ENCODE peak calls at places on chromosomes 5 and 9, in nine cellular contexts. N is endothelial cell; W is IMR-90; P is stimulated activated CD4-positive, alpha-beta T cell treated with anti-CD3 and anti-CD28 coated beads, Interleukin-15, amount 100 ng/mL, for 1 hour; M is NB4; Q is Panc1; L is neural progenitor cell; R is dorsolateral prefrontal cortex; D is bronchial epithelial cell. B is an unnamed sample.

GRCh38 chr5:51194626-51195025 is 188.6 kb upstream of the ISL1 start:
- DNase-seq in N (no peak), W (no peak), P (no peak), M (no peak), Q (no peak), L (no peak), R (no peak), D (no peak), B (no peak)

GRCh38 chr9:87810008-87810407 is 72.7 kb upstream of the SPATA31E1 start:
- DNase-seq in N (no peak), W (no peak), P (no peak), M (no peak), Q (no peak), L (no peak), R (no peak), D (no peak), B (no peak)

GRCh38 chr5:31062878-31063277 is 130.6 kb upstream of the CDH6 start:
- DNase-seq in N (no peak), W (no peak), P (no peak), M (no peak), Q (no peak), L (peak), R (no peak), D (no peak), B (no peak)

GRCh38 chr5:117829646-117830045 is 1158.7 kb downstream of the DTWD2 start:
- DNase-seq in N (no peak), W (no peak), P (no peak), M (no peak), Q (no peak), L (peak), R (no peak), D (no peak), B (no peak)

GRCh38 chr9:91202757-91203283 is 158.9 kb downstream of the AUH start:
- DNase-seq in N (no peak), W (no peak), P (no peak), M (no peak), Q (no peak), L (no peak), R (no peak), D (no peak), B (no peak)

GRCh38 chr9:134670851-134671281 is 29.3 kb downstream of the COL5A1 start:
- DNase-seq in N (no peak), W (no peak), P (no peak), M (no peak), Q (no peak), L (no peak), R (peak), D (no peak), B (no peak)

GRCh38 chr9:127867356-127868277 is 9.9 kb downstream of the AK1 start:
- DNase-seq in N (peak), W (no peak), P (no peak), M (no peak), Q (no peak), L (peak), R (no peak), D (no peak), B (no peak)

GRCh38 chr5:6490693-6491092 is 42.0 kb downstream of the UBE2QL1 start:
- DNase-seq in N (no peak), W (no peak), P (no peak), M (no peak), Q (no peak), L (no peak), R (no peak), D (no peak), B (no peak)

GRCh38 chr5:51345106-51345505 is 38.1 kb upstream of the ISL1 start:
- DNase-seq in N (no peak), W (no peak), P (no peak), M (no peak), Q (no peak), L (no peak), R (no peak), D (peak), B (no peak)

GRCh38 chr5:92944903-92945629 is 636.0 kb downstream of the NR2F1-AS1 start:
- DNase-seq in N (no peak), W (peak), P (no peak), M (no peak), Q (no peak), L (peak), R (no peak), D (peak), B (no peak)

GRCh38 chr9:127142291-127142690 is 19.9 kb upstream of the ANGPTL2 start:
- DNase-seq in N (no peak), W (no peak), P (no peak), M (no peak), Q (no peak), L (no peak), R (no peak), D (no peak), B (no peak)

GRCh38 chr9:14652729-14653377 is 40.4 kb downstream of the ZDHHC21 start:
- DNase-seq in N (no peak), W (peak), P (no peak), M (peak), Q (no peak), L (peak), R (no peak), D (peak), B (no peak)

GRCh38 chr5:178612299-178612698 is 14.6 kb downstream of the CLK4 start:
- DNase-seq in N (no peak), W (no peak), P (no peak), M (no peak), Q (no peak), L (no peak), R (no peak), D (no peak), B (no peak)

GRCh38 chr9:85290019-85290418 is 451.7 kb downstream of the AGTPBP1 start:
- DNase-seq in N (no peak), W (no peak), P (no peak), M (peak), Q (no peak), L (no peak), R (no peak), D (no peak), B (no peak)

GRCh38 chr9:91914404-91914803 is 35.6 kb downstream of the ROR2 start:
- DNase-seq in N (no peak), W (no peak), P (no peak), M (peak), Q (no peak), L (no peak), R (no peak), D (no peak), B (no peak)

GRCh38 chr9:130421802-130422276 is 22.9 kb upstream of the ASS1 start:
- DNase-seq in N (no peak), W (peak), P (no peak), M (no peak), Q (no peak), L (peak), R (no peak), D (no peak), B (no peak)

GRCh38 chr9:69801994-69802393 is 18.6 kb upstream of the CFAP95 start:
- DNase-seq in N (no peak), W (peak), P (no peak), M (no peak), Q (no peak), L (no peak), R (no peak), D (peak), B (no peak)

GRCh38 chr9:95726756-95727155 is 148.7 kb upstream of the ERCC6L2 start:
- DNase-seq in N (no peak), W (peak), P (no peak), M (peak), Q (peak), L (peak), R (no peak), D (peak), B (peak)

GRCh38 chr9:105313238-105313637 is 68.8 kb downstream of the SLC44A1 start:
- DNase-seq in N (no peak), W (no peak), P (no peak), M (no peak), Q (no peak), L (no peak), R (no peak), D (no peak), B (no peak)

GRCh38 chr5:18686253-18686652 is 1052.0 kb downstream of the TAF11L14 start:
- DNase-seq in N (no peak), W (no peak), P (no peak), M (no peak), Q (no peak), L (no peak), R (no peak), D (no peak), B (no peak)

GRCh38 chr5:54440456-54440893 is 15.0 kb upstream of the HSPB3 start:
- DNase-seq in N (no peak), W (no peak), P (no peak), M (peak), Q (no peak), L (no peak), R (no peak), D (peak), B (no peak)

GRCh38 chr9:21607576-21607975 is 125.5 kb upstream of the IFNE start:
- DNase-seq in N (no peak), W (no peak), P (no peak), M (no peak), Q (no peak), L (no peak), R (no peak), D (no peak), B (no peak)

GRCh38 chr5:9653811-9654210 is 23.7 kb upstream of the TAS2R1 start:
- DNase-seq in N (no peak), W (peak), P (no peak), M (no peak), Q (no peak), L (no peak), R (peak), D (peak), B (peak)

GRCh38 chr5:117060099-117060498 is 485.5 kb upstream of the SEMA6A start:
- DNase-seq in N (no peak), W (no peak), P (no peak), M (no peak), Q (no peak), L (no peak), R (no peak), D (no peak), B (no peak)

GRCh38 chr5:173295796-173296195 is 32.4 kb downstream of the STC2 start:
- DNase-seq in N (no peak), W (no peak), P (no peak), M (no peak), Q (no peak), L (no peak), R (no peak), D (no peak), B (no peak)

GRCh38 chr9:1939926-1940368 is 75.2 kb upstream of the SMARCA2 start:
- DNase-seq in N (peak), W (peak), P (no peak), M (peak), Q (peak), L (peak), R (no peak), D (peak), B (no peak)

GRCh38 chr5:64690417-64691151 is at the start of gene SHISAL2B:
- DNase-seq in N (peak), W (no peak), P (no peak), M (peak), Q (no peak), L (peak), R (no peak), D (no peak), B (no peak)

GRCh38 chr5:66174338-66174737 is 30.2 kb downstream of the SREK1 start:
- DNase-seq in N (no peak), W (peak), P (no peak), M (peak), Q (no peak), L (no peak), R (no peak), D (peak), B (no peak)

GRCh38 chr5:135193213-135194125 is 159.4 kb upstream of the PITX1 start:
- DNase-seq in N (no peak), W (peak), P (no peak), M (no peak), Q (no peak), L (no peak), R (no peak), D (peak), B (peak)

GRCh38 chr9:92538541-92538940 is 2.8 kb upstream of the ECM2 start:
- DNase-seq in N (no peak), W (peak), P (no peak), M (peak), Q (no peak), L (no peak), R (no peak), D (no peak), B (no peak)

GRCh38 chr9:107375651-107376369 is 92.7 kb downstream of the RAD23B start:
- DNase-seq in N (no peak), W (no peak), P (no peak), M (peak), Q (no peak), L (no peak), R (no peak), D (no peak), B (no peak)

GRCh38 chr9:130192600-130192999 is 20.4 kb downstream of the NCS1 start:
- DNase-seq in N (no peak), W (no peak), P (no peak), M (no peak), Q (no peak), L (no peak), R (no peak), D (no peak), B (no peak)